ENCODE peak calls at places on chromosome 4, in six cellular contexts. H is heart left ventricle, F is neural crest cell, N is psoas muscle, Q is A549, U is hepatocyte. W is an unnamed sample.

GRCh38 chr4:139175647-139176298 is 1.2 kb downstream of the ELF2 start:
- DNase-seq in N (no peak), F (peak; percentile 24), H (no peak), U (no peak), Q (no peak), W (no peak)

GRCh38 chr4:3135155-3136011 is 60.9 kb downstream of the HTT start:
- DNase-seq in H (no peak), U (no peak), F (no peak), N (no peak), Q (no peak), W (no peak)

GRCh38 chr4:162839814-162840213 is 326.9 kb downstream of the NAF1 start:
- DNase-seq in Q (peak; percentile 8), H (no peak), N (no peak), U (no peak), F (no peak), W (no peak)

GRCh38 chr4:5370286-5370685 is 319.0 kb downstream of the STK32B start:
- DNase-seq in Q (peak; percentile 85), H (no peak), F (no peak), N (no peak), U (no peak), W (no peak)

GRCh38 chr4:25092139-25092538 is 61.4 kb upstream of the LGI2 start:
- DNase-seq in N (no peak), Q (no peak), U (no peak), F (no peak), H (no peak), W (no peak)

GRCh38 chr4:133592106-133592505 is 443.0 kb downstream of the PCDH10 start:
- DNase-seq in N (no peak), U (no peak), H (no peak), Q (no peak), F (no peak), W (no peak)

GRCh38 chr4:101258782-101259353 is 88.5 kb downstream of the PPP3CA start:
- DNase-seq in Q (no peak), N (no peak), F (no peak), U (no peak), H (no peak), W (no peak)

GRCh38 chr4:68748181-68748981 is 67.4 kb upstream of the UGT2B10 start:
- DNase-seq in Q (no peak), H (no peak), U (peak; percentile 13), N (no peak), F (no peak), W (no peak)

GRCh38 chr4:87029356-87029755 is 94.5 kb downstream of the AFF1 start:
- DNase-seq in F (no peak), N (no peak), U (no peak), Q (no peak), H (no peak), W (no peak)

GRCh38 chr4:116020141-116020722 is 906.8 kb upstream of the NDST4 start:
- DNase-seq in H (no peak), F (no peak), Q (peak; percentile 11), N (no peak), U (no peak), W (no peak)

GRCh38 chr4:185682236-185682635 is 129.8 kb downstream of the SORBS2 start:
- DNase-seq in H (no peak), Q (peak; percentile 5), U (no peak), F (no peak), N (no peak), W (no peak)

GRCh38 chr4:166459616-166460015 is 586.6 kb downstream of the TLL1 start:
- DNase-seq in N (no peak), H (no peak), Q (no peak), U (no peak), F (no peak), W (no peak)

GRCh38 chr4:33626242-33626641 is 2618.1 kb downstream of the ARAP2 start:
- DNase-seq in Q (no peak), N (no peak), U (no peak), F (no peak), H (no peak), W (no peak)

GRCh38 chr4:68375667-68376559 is 26.0 kb upstream of the YTHDC1 start:
- DNase-seq in Q (peak; percentile 75), U (peak; percentile 74), N (no peak), F (peak; percentile 6), H (no peak), W (no peak)

GRCh38 chr4:110294165-110294564 is 95.8 kb upstream of the ELOVL6 start:
- DNase-seq in H (no peak), Q (peak; percentile 1), U (no peak), N (no peak), F (no peak), W (no peak)

GRCh38 chr4:138555584-138555983 is 313.4 kb upstream of the SLC7A11 start:
- DNase-seq in F (peak; percentile 11), N (no peak), U (peak; percentile 13), Q (peak; percentile 52), H (no peak), W (no peak)

GRCh38 chr4:97395980-97396562 is 747.2 kb downstream of the STPG2 start:
- DNase-seq in Q (peak; percentile 2), U (no peak), H (no peak), F (no peak), N (no peak), W (no peak)

GRCh38 chr4:102759835-102760644 is 728 bp downstream of the MANBA start:
- DNase-seq in H (no peak), Q (peak; percentile 25), F (no peak), U (peak; percentile 57), N (no peak), W (peak; percentile 94)

DNA sequence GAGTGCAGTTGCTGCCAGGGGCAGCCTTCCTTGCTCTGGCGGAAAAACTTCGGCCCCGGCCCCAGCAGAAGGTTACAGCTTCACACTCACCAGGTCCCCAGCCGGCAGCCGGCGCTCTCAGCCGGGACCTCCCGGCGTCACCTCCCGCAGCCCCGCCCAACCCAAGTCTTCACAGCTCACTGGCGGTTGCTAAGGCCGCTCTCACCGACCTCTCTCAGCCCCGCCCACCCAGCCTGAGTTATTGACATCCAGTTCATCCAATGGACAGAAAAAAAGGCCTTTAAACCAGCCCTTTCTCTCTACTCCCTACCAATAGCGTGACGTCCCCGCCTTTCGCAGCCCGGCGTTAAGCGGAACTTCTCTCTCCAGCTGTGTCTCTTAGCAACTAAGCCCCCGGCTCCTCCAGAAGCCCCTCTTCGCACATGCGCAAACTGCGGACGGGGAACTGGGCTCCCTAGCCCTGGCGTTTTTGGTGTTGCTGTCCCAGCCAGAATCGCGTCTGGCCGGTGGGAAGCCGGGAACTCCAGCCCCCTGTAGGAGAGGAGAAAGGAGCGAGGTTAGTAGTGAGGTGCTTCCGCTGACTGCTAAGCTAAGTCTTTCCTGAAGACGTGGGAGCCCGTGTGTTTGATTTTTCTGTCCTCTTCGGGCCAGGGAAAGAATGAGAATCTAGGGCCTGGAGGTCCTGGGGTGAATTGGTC is at the start of gene BBS12:
- DNase-seq in H (peak; percentile 98), U (peak; percentile 99), Q (peak; percentile 98), N (peak; percentile 98), F (peak; percentile 100), W (peak; percentile 98)
- TF ChIP-seq CTCF in H (peak; percentile 56), U (peak; percentile 53), Q (peak; percentile 45), N (no peak), F (no peak), W (no peak)

DNA sequence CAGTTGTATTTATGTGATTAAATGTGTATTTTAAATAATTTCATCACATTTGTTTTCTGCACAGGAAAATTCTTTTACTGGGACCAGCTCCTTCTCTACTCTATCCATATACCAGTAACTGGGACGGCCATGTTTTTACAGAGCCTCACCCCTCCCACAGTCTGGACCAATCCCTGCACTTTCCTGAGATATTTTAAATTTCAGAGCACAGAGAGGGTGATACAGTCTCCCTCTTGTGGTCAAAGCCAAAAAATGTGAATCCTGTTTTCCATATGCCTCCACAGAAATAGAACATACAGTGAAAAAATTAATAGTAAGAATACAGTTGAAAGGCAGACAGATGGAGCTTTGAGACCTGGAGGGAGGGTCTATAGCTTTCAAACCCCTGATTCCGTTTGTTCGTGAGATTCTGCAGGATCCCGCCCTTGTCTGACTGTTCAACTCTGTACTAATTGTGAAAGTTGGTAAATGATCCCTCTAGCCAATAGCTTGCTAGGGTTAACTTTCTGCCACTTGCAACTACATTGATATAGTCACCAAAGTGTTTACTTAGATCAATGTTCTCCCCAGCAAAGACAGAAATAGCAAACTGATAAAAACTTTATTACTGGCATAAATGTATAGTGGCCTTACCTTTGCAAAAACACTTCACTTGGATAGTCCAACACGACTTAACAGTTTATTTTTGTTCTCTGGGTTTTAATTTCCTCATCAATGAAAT is 172.2 kb downstream of the PPARGC1A start:
- DNase-seq in Q (peak; percentile 25), N (no peak), H (no peak), U (peak; percentile 18), F (no peak), W (no peak)
- TF ChIP-seq CTCF in Q (peak; percentile 12), N (peak; percentile 40), H (peak; percentile 43), U (peak; percentile 51), F (peak; percentile 68), W (peak; percentile 29)

GRCh38 chr4:152100378-152101201 is 339.8 kb upstream of the GATB start:
- DNase-seq in H (no peak), U (no peak), Q (no peak), N (no peak), F (no peak), W (no peak)

GRCh38 chr4:152101546-152102183 is 340.9 kb upstream of the GATB start:
- DNase-seq in U (no peak), N (no peak), F (no peak), H (no peak), Q (no peak), W (no peak)

GRCh38 chr4:152098365-152099060 is 337.7 kb upstream of the GATB start:
- DNase-seq in F (no peak), Q (no peak), U (no peak), H (no peak), N (no peak), W (no peak)

GRCh38 chr4:152099061-152099425 is 338.2 kb upstream of the GATB start:
- DNase-seq in F (no peak), Q (no peak), H (no peak), N (no peak), U (no peak), W (no peak)

GRCh38 chr4:152099555-152099954 is 338.7 kb upstream of the GATB start:
- DNase-seq in Q (no peak), F (no peak), H (no peak), N (no peak), U (no peak), W (no peak)
- TF ChIP-seq CTCF in Q (no peak), F (no peak), H (no peak), N (no peak), U (no peak), W (no peak)

GRCh38 chr4:153068751-153069150 is 132.6 kb downstream of the FHDC1 start:
- DNase-seq in H (no peak), F (no peak), Q (no peak), N (no peak), U (no peak), W (no peak)
- TF ChIP-seq CTCF in H (no peak), F (no peak), Q (no peak), N (no peak), U (no peak), W (no peak)

DNA sequence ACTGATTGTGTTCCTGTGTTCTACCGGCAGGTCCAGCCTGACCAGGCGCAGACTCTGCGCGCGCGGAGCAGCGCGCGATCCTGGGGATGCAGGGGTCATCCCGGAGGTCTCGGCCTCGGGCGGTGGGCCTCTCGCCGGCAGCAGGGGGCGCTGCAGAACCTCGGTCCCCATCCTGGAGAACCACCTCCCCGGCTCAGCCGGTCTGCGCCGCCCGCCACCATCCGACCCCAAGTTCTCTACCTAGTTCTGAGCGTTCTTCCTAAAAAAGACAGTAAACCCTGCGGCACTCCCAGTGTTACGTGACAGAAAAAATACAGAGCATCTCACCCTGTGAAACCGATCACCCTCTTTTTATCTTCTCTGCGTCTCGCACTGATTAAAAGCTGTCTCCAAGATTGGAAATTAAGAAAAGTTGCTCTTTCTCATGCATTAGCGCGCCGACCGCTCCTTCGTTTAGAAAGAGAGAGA is 1.6 kb downstream of the TRPC3 start:
- DNase-seq in H (peak; percentile 87), N (peak; percentile 88), U (peak; percentile 88), Q (peak; percentile 55), F (peak; percentile 95), W (no peak)
- TF ChIP-seq CTCF in H (peak; percentile 85), N (peak; percentile 71), U (peak; percentile 86), Q (peak; percentile 62), F (peak; percentile 87), W (peak; percentile 56)